ENCODE peak calls at places on chromosomes 3 and 15, in seven cellular contexts. I is transverse colon, Y is suprapubic skin, Q is tibial nerve, K is H1, V is ovary, T is sigmoid colon. F is an unnamed sample. For H3K27me3, the result is how much of the 10 kb centered on the place peaks cover.

GRCh38 chr3:181326637-181327223 is 337.2 kb upstream of the DNAJC19 start:
- DNase-seq in I (no peak), Y (no peak), Q (no peak), K (no peak), V (no peak), T (no peak), F (no peak)

GRCh38 chr3:66498718-66499611 is 1.9 kb downstream of the LRIG1 start:
- DNase-seq in I (no peak), Y (no peak), Q (no peak), K (no peak), V (no peak), T (peak), F (peak)

GRCh38 chr3:57150097-57150496 is 15.1 kb downstream of the IL17RD start:
- DNase-seq in I (no peak), Y (no peak), Q (no peak), K (no peak), V (no peak), T (no peak), F (no peak)

GRCh38 chr3:139506792-139507191 is 30.5 kb upstream of the RBP2 start:
- DNase-seq in I (no peak), Y (no peak), Q (no peak), K (no peak), V (no peak), T (no peak), F (no peak)

GRCh38 chr15:76274226-76274625 is 37.0 kb downstream of the ETFA start:
- DNase-seq in I (no peak), Y (no peak), Q (no peak), K (no peak), V (no peak), T (no peak), F (no peak)

GRCh38 chr3:77248420-77248819 is 208.5 kb downstream of the ROBO2 start:
- DNase-seq in I (no peak), Y (no peak), Q (no peak), K (no peak), V (no peak), T (no peak), F (peak)

GRCh38 chr15:36323607-36324006 is 255.8 kb upstream of the CDIN1 start:
- DNase-seq in I (no peak), Y (no peak), Q (no peak), K (no peak), V (no peak), T (no peak), F (no peak)

GRCh38 chr3:62312201-62312600 is 61.1 kb downstream of the FEZF2 start:
- DNase-seq in I (no peak), Y (no peak), Q (no peak), K (no peak), V (no peak), T (no peak), F (no peak)

GRCh38 chr15:47429376-47429775 is 287.9 kb upstream of the SEMA6D start:
- DNase-seq in I (no peak), Y (no peak), Q (no peak), K (no peak), V (no peak), T (no peak), F (no peak)

GRCh38 chr3:106710596-106710995 is 666.6 kb upstream of the CCDC54 start:
- DNase-seq in I (no peak), Y (no peak), Q (no peak), K (no peak), V (no peak), T (no peak), F (no peak)

GRCh38 chr15:78024141-78024567 is 53.4 kb downstream of the TBC1D2B start:
- DNase-seq in I (no peak), Y (no peak), Q (peak), K (no peak), V (peak), T (peak), F (peak)

GRCh38 chr15:60009581-60010379 is 5.7 kb downstream of the FOXB1 start:
- DNase-seq in I (no peak), Y (no peak), Q (no peak), K (no peak), V (no peak), T (no peak), F (no peak)

GRCh38 chr3:25453521-25454410 is 25.7 kb downstream of the RARB start:
- DNase-seq in I (no peak), Y (no peak), Q (no peak), K (no peak), V (no peak), T (no peak), F (no peak)

GRCh38 chr15:33729648-33730047 is 238.6 kb upstream of the CHRM5 start:
- DNase-seq in I (no peak), Y (no peak), Q (no peak), K (no peak), V (no peak), T (no peak), F (no peak)

GRCh38 chr3:188829577-188829976 is 342.2 kb upstream of the TPRG1 start:
- DNase-seq in I (no peak), Y (no peak), Q (no peak), K (no peak), V (no peak), T (no peak), F (no peak)

GRCh38 chr3:142285057-142285666 is 59.8 kb upstream of the GK5 start:
- DNase-seq in I (no peak), Y (no peak), Q (no peak), K (no peak), V (no peak), T (no peak), F (no peak)

GRCh38 chr3:43001094-43001553 is 22.0 kb downstream of the GASK1A start:
- DNase-seq in I (peak), Y (peak), Q (peak), K (no peak), V (peak), T (peak), F (peak)

GRCh38 chr3:45088959-45089358 is 57.2 kb downstream of the CDCP1 start:
- DNase-seq in I (no peak), Y (no peak), Q (no peak), K (no peak), V (no peak), T (no peak), F (no peak)

GRCh38 chr3:132598181-132598580 is 1.1 kb downstream of the ACKR4 start:
- DNase-seq in I (no peak), Y (no peak), Q (no peak), K (no peak), V (no peak), T (no peak), F (no peak)

GRCh38 chr3:126521122-126521891 is 2.6 kb upstream of the CHST13 start:
- DNase-seq in I (no peak), Y (no peak), Q (no peak), K (no peak), V (peak), T (peak), F (no peak)

GRCh38 chr15:77577350-77577749 is 55.4 kb downstream of the LINGO1 start:
- DNase-seq in I (no peak), Y (no peak), Q (no peak), K (no peak), V (no peak), T (no peak), F (no peak)

GRCh38 chr3:148450819-148451218 is 246.9 kb upstream of the AGTR1 start:
- DNase-seq in I (no peak), Y (no peak), Q (no peak), K (no peak), V (no peak), T (no peak), F (no peak)

GRCh38 chr15:77774350-77774749 is 141.6 kb upstream of the LINGO1 start:
- DNase-seq in I (no peak), Y (no peak), Q (no peak), K (no peak), V (no peak), T (no peak), F (no peak)

GRCh38 chr3:177348974-177349373 is 151.7 kb upstream of the TBL1XR1 start:
- DNase-seq in I (no peak), Y (no peak), Q (no peak), K (peak), V (no peak), T (no peak), F (no peak)

GRCh38 chr3:177345973-177346503 is 148.8 kb upstream of the TBL1XR1 start:
- DNase-seq in I (no peak), Y (no peak), Q (no peak), K (no peak), V (no peak), T (no peak), F (no peak)

GRCh38 chr3:177345049-177345972 is 148.0 kb upstream of the TBL1XR1 start:
- DNase-seq in I (peak), Y (peak), Q (peak), K (no peak), V (peak), T (peak), F (peak)

GRCh38 chr3:177347611-177348010 is 150.3 kb upstream of the TBL1XR1 start:
- DNase-seq in I (no peak), Y (no peak), Q (no peak), K (peak), V (no peak), T (no peak), F (no peak)

DNA sequence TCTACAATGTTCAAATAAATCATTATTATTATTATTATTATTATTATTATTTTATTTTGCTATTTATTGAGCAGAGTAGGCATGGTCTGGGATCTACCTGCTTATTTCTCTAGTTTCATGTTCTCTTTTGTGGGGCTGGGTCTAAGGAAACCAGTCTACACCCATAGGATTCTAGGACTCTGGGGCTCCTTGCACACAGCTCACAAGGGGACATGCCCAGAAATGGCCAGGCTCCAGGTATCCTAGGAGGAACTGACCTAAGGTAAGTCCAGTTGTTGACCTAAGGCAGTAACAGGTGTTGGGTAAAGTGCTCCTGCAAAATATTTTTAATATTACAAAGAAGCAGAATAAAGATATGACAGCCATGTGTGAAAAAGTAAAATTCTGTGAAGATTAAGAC is 149.6 kb upstream of the TBL1XR1 start:
- DNase-seq in I (no peak), Y (no peak), Q (no peak), K (peak), V (no peak), T (no peak), F (no peak)
- H3K27me3 ChIP-seq in I (under half), Y (under half), Q (under half), K (under half), V (under half), T (under half), F (under half)

GRCh38 chr3:13494463-13495350 is 14.6 kb downstream of the HDAC11 start:
- DNase-seq in I (no peak), Y (peak), Q (no peak), K (no peak), V (no peak), T (no peak), F (peak)
- TF ChIP-seq CTCF in I (peak), Y (peak), Q (peak), K (no peak), V (no peak), T (no peak), F (no peak)

GRCh38 chr3:12139111-12139511 is 19.6 kb downstream of the TIMP4 start:
- DNase-seq in I (peak), Y (no peak), Q (peak), K (no peak), V (peak), T (no peak), F (no peak)
- TF ChIP-seq EP300 in I (no peak), Y (no peak), Q (peak), K (no peak), V (no peak), T (peak), F (no peak)

GRCh38 chr15:93179704-93180103 is 90.7 kb upstream of the RGMA start:
- DNase-seq in I (no peak), Y (no peak), Q (no peak), K (peak), V (no peak), T (no peak), F (no peak)
- H3K27me3 ChIP-seq in I (under half), Y (under half), Q (under half), K (under half), V (under half), T (under half), F (under half)

GRCh38 chr3:136787226-136787793 is 31.6 kb upstream of the SLC35G2 start:
- DNase-seq in I (peak), Y (no peak), Q (no peak), K (no peak), V (no peak), T (no peak), F (no peak)
- TF ChIP-seq CTCF in I (no peak), Y (no peak), Q (no peak), K (no peak), V (no peak), T (no peak), F (no peak)

DNA sequence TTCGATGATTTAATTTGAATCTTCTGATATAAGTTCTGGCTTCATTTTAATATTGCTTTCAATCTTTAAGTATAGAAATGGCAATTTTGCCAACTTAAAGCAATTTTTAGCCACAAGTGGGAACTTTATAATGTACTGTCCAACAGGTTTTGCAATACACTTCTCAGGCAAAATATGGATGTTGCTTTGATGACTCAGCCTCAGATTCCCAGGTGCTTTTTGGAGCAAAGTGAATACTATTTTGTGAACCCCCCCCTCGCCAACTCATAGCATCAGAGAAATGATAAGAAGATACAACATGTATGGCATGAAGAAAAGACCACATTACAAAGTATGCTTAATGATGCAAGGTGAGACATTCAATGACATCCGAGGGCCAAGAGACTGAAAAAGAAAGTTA is 158.1 kb downstream of the GABRB3 start:
- DNase-seq in I (no peak), Y (no peak), Q (no peak), K (no peak), V (no peak), T (no peak), F (no peak)
- TF ChIP-seq EP300 in I (no peak), Y (no peak), Q (no peak), K (no peak), V (no peak), T (no peak), F (no peak)

DNA sequence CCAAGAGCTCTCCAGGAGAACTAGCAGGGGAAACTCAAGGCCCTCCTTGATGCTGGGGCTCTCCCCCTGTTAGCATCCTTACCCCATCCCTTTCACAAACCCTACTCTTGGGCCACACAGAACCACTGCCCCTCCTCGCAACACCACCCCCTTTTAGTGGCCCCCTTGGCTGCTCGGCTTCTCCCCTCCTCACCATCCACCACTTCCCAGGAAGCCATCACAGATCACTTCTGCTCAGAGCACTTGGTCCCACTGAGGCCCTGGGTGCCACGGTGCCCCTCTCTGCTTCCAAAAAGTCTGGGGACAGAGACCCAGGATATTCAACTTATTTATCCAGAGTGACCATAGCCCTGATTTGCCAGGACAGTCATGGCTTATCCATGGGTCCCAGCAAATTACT is 2.4 kb downstream of the RHCG start:
- DNase-seq in I (no peak), Y (no peak), Q (no peak), K (no peak), V (no peak), T (peak), F (no peak)
- H3K27me3 ChIP-seq in I (half or more), Y (half or more), Q (under half), K (under half), V (under half), T (under half), F (under half)

DNA sequence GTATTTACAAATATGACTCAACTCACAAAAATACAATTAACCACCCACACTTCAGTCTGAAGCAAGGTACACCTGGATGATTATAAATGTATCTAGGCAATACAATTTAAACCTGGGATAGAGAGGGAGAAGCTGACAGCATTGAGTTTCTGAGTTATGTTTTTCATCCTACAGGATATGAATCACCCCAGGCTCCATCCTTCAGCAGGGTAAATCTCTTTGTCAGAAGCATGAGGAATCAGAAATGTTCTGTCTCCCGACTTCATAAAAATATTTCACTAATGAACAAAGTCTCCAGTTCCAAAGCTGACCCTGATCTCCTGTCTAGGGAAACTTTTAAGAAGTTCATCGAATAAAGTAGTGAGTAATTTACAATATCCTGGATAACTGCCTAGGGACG is 25.4 kb upstream of the FRMD4B start:
- DNase-seq in I (no peak), Y (no peak), Q (no peak), K (no peak), V (no peak), T (no peak), F (no peak)
- TF ChIP-seq CTCF in I (no peak), Y (no peak), Q (no peak), K (no peak), V (no peak), T (no peak), F (no peak)